ENCODE peak calls at places on chromosomes 11 and 22, in eight cellular contexts. One of them, this sample, is unnamed. For H3K4me1, the result is how much of the 10 kb centered on the place peaks cover.

GRCh38 chr11:28632338-28632737 is 524.1 kb downstream of the METTL15 start:
- DNase-seq in body of pancreas: no peak
- DNase-seq in stomach: no peak
- DNase-seq in prostate gland: no peak
- DNase-seq in small intestine: no peak
- DNase-seq in A549: peak
- DNase-seq in heart right ventricle: no peak
- DNase-seq in fibroblast of lung: peak
- DNase-seq in this sample: no peak

GRCh38 chr11:30775123-30775522 is 189.0 kb upstream of the MPPED2 start:
- DNase-seq in small intestine: no peak
- DNase-seq in body of pancreas: no peak
- DNase-seq in prostate gland: no peak
- DNase-seq in heart right ventricle: no peak
- DNase-seq in A549: no peak
- DNase-seq in fibroblast of lung: no peak
- DNase-seq in stomach: no peak
- DNase-seq in this sample: no peak

GRCh38 chr11:60315866-60316265 is 11.2 kb upstream of the MS4A6E start:
- DNase-seq in body of pancreas: no peak
- DNase-seq in prostate gland: no peak
- DNase-seq in stomach: no peak
- DNase-seq in small intestine: no peak
- DNase-seq in A549: no peak
- DNase-seq in fibroblast of lung: peak
- DNase-seq in heart right ventricle: no peak
- DNase-seq in this sample: no peak

GRCh38 chr22:32904044-32904443 is 102.5 kb downstream of the TIMP3 start:
- DNase-seq in small intestine: peak
- DNase-seq in heart right ventricle: no peak
- DNase-seq in A549: peak
- DNase-seq in body of pancreas: no peak
- DNase-seq in stomach: no peak
- DNase-seq in fibroblast of lung: peak
- DNase-seq in prostate gland: no peak
- DNase-seq in this sample: no peak

GRCh38 chr11:122797651-122798050 is 40.6 kb upstream of the CRTAM start:
- DNase-seq in heart right ventricle: no peak
- DNase-seq in body of pancreas: no peak
- DNase-seq in prostate gland: no peak
- DNase-seq in A549: no peak
- DNase-seq in small intestine: no peak
- DNase-seq in stomach: no peak
- DNase-seq in fibroblast of lung: no peak
- DNase-seq in this sample: no peak

GRCh38 chr11:32006799-32007388 is 84.0 kb upstream of the RCN1 start:
- DNase-seq in fibroblast of lung: peak
- DNase-seq in small intestine: peak
- DNase-seq in heart right ventricle: no peak
- DNase-seq in prostate gland: no peak
- DNase-seq in stomach: no peak
- DNase-seq in A549: peak
- DNase-seq in body of pancreas: no peak
- DNase-seq in this sample: no peak

GRCh38 chr11:8989411-8989810 is 14.4 kb downstream of the NRIP3 start:
- DNase-seq in fibroblast of lung: peak
- DNase-seq in prostate gland: no peak
- DNase-seq in heart right ventricle: no peak
- DNase-seq in A549: no peak
- DNase-seq in stomach: no peak
- DNase-seq in small intestine: no peak
- DNase-seq in body of pancreas: no peak
- DNase-seq in this sample: no peak

GRCh38 chr11:86335131-86335768 is 33.2 kb downstream of the HIKESHI start:
- DNase-seq in prostate gland: no peak
- DNase-seq in fibroblast of lung: no peak
- DNase-seq in body of pancreas: no peak
- DNase-seq in stomach: no peak
- DNase-seq in heart right ventricle: no peak
- DNase-seq in A549: no peak
- DNase-seq in small intestine: no peak
- DNase-seq in this sample: no peak

GRCh38 chr22:19719055-19719482 is 4.3 kb upstream of the GP1BB start:
- DNase-seq in A549: no peak
- DNase-seq in heart right ventricle: peak
- DNase-seq in prostate gland: no peak
- DNase-seq in body of pancreas: no peak
- DNase-seq in stomach: no peak
- DNase-seq in fibroblast of lung: no peak
- DNase-seq in small intestine: no peak
- DNase-seq in this sample: no peak

GRCh38 chr11:43268786-43269185 is 43.0 kb upstream of the API5 start:
- DNase-seq in fibroblast of lung: no peak
- DNase-seq in body of pancreas: no peak
- DNase-seq in prostate gland: no peak
- DNase-seq in stomach: no peak
- DNase-seq in heart right ventricle: no peak
- DNase-seq in small intestine: no peak
- DNase-seq in A549: no peak
- DNase-seq in this sample: no peak

GRCh38 chr11:111785886-111786412 is 19.8 kb upstream of the PPP2R1B start:
- DNase-seq in fibroblast of lung: no peak
- DNase-seq in small intestine: no peak
- DNase-seq in heart right ventricle: no peak
- DNase-seq in A549: no peak
- DNase-seq in stomach: no peak
- DNase-seq in body of pancreas: no peak
- DNase-seq in prostate gland: no peak
- DNase-seq in this sample: no peak

GRCh38 chr11:74159642-74160041 is 11.2 kb downstream of the C2CD3 start:
- DNase-seq in fibroblast of lung: no peak
- DNase-seq in heart right ventricle: no peak
- DNase-seq in body of pancreas: no peak
- DNase-seq in prostate gland: no peak
- DNase-seq in stomach: no peak
- DNase-seq in A549: no peak
- DNase-seq in small intestine: no peak
- DNase-seq in this sample: no peak

GRCh38 chr11:76269247-76269646 is 62.9 kb upstream of the WNT11 start:
- DNase-seq in small intestine: no peak
- DNase-seq in body of pancreas: no peak
- DNase-seq in stomach: no peak
- DNase-seq in fibroblast of lung: no peak
- DNase-seq in A549: no peak
- DNase-seq in heart right ventricle: peak
- DNase-seq in prostate gland: no peak
- DNase-seq in this sample: no peak

GRCh38 chr22:24553597-24554315 is 1.2 kb downstream of the GUCD1 start:
- DNase-seq in body of pancreas: peak
- DNase-seq in small intestine: peak
- DNase-seq in stomach: peak
- DNase-seq in heart right ventricle: peak
- DNase-seq in fibroblast of lung: peak
- DNase-seq in prostate gland: peak
- DNase-seq in A549: no peak
- DNase-seq in this sample: peak
- H3K4me1 ChIP-seq in body of pancreas: half or more
- H3K4me1 ChIP-seq in small intestine: under half
- H3K4me1 ChIP-seq in stomach: half or more
- H3K4me1 ChIP-seq in heart right ventricle: half or more
- H3K4me1 ChIP-seq in fibroblast of lung: under half
- H3K4me1 ChIP-seq in prostate gland: under half
- H3K4me1 ChIP-seq in A549: under half
- H3K4me1 ChIP-seq in this sample: under half

DNA sequence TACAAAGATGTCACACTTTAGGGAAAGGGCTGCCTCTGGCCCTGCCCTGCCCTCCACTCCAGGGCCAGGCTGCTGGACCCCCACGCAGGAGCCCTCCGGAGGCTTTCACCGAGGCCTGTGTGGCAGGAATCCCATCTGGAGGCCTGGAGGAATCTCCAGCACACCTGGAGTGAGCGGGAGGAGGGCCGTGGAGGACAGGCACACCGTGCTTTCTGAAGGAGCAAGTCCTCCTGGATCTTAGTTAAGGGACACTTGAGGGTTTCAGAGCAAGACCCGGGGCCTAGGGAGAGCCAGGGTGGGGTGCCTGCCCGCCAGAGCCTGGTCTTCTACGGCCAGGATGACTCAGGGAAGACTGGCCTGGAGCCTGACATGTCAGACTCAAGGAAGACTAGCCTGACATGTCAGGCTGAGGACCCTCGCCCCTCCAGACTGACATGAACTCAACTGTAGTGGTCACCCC is 2.1 kb upstream of the PIM3 start:
- DNase-seq in body of pancreas: peak
- DNase-seq in A549: no peak
- DNase-seq in stomach: peak
- DNase-seq in prostate gland: no peak
- DNase-seq in heart right ventricle: peak
- DNase-seq in small intestine: no peak
- DNase-seq in fibroblast of lung: no peak
- DNase-seq in this sample: no peak
- H3K27ac ChIP-seq in body of pancreas: peak
- H3K27ac ChIP-seq in A549: peak
- H3K27ac ChIP-seq in stomach: peak
- H3K27ac ChIP-seq in prostate gland: no peak
- H3K27ac ChIP-seq in heart right ventricle: no peak
- H3K27ac ChIP-seq in small intestine: peak
- H3K27ac ChIP-seq in fibroblast of lung: no peak
- H3K27ac ChIP-seq in this sample: peak

GRCh38 chr11:102603091-102603490 is 22.0 kb downstream of the MMP20 start:
- DNase-seq in heart right ventricle: no peak
- DNase-seq in stomach: no peak
- DNase-seq in A549: no peak
- DNase-seq in body of pancreas: peak
- DNase-seq in fibroblast of lung: peak
- DNase-seq in prostate gland: peak
- DNase-seq in small intestine: peak
- DNase-seq in this sample: no peak

GRCh38 chr11:102603576-102603975 is 21.6 kb downstream of the MMP20 start:
- DNase-seq in body of pancreas: no peak
- DNase-seq in A549: no peak
- DNase-seq in heart right ventricle: no peak
- DNase-seq in stomach: no peak
- DNase-seq in fibroblast of lung: peak
- DNase-seq in prostate gland: no peak
- DNase-seq in small intestine: no peak
- DNase-seq in this sample: no peak

GRCh38 chr11:102598272-102598671 is 26.9 kb downstream of the MMP20 start:
- DNase-seq in prostate gland: no peak
- DNase-seq in fibroblast of lung: no peak
- DNase-seq in small intestine: no peak
- DNase-seq in A549: no peak
- DNase-seq in stomach: no peak
- DNase-seq in body of pancreas: no peak
- DNase-seq in heart right ventricle: no peak
- DNase-seq in this sample: no peak

GRCh38 chr11:102599642-102600261 is 25.4 kb downstream of the MMP20 start:
- DNase-seq in body of pancreas: no peak
- DNase-seq in fibroblast of lung: peak
- DNase-seq in prostate gland: no peak
- DNase-seq in A549: peak
- DNase-seq in heart right ventricle: no peak
- DNase-seq in small intestine: peak
- DNase-seq in stomach: no peak
- DNase-seq in this sample: no peak

DNA sequence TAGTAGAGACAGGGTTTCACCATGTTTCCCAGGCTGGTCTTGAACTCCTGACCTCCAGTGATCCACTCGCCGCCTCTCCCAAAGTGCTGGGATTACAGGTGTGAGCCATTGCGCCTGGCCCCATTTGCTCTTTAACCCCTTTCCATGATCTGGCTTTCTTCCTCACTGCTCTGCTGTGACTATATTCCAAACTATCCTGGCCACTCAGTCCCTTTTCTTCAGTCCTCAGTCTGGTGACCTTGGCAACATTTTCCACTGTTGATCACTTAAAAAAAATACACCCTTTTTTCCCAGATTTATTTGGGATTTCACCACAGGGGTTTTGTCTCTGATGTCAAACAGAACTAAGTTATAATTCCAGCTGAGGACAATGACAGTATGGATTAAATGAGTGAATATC is 24.5 kb downstream of the MMP20 start:
- DNase-seq in small intestine: no peak
- DNase-seq in stomach: no peak
- DNase-seq in fibroblast of lung: no peak
- DNase-seq in heart right ventricle: no peak
- DNase-seq in body of pancreas: no peak
- DNase-seq in A549: peak
- DNase-seq in prostate gland: no peak
- DNase-seq in this sample: no peak
- H3K4me1 ChIP-seq in small intestine: under half
- H3K4me1 ChIP-seq in stomach: under half
- H3K4me1 ChIP-seq in fibroblast of lung: under half
- H3K4me1 ChIP-seq in heart right ventricle: under half
- H3K4me1 ChIP-seq in body of pancreas: under half
- H3K4me1 ChIP-seq in A549: under half
- H3K4me1 ChIP-seq in prostate gland: under half
- H3K4me1 ChIP-seq in this sample: under half

DNA sequence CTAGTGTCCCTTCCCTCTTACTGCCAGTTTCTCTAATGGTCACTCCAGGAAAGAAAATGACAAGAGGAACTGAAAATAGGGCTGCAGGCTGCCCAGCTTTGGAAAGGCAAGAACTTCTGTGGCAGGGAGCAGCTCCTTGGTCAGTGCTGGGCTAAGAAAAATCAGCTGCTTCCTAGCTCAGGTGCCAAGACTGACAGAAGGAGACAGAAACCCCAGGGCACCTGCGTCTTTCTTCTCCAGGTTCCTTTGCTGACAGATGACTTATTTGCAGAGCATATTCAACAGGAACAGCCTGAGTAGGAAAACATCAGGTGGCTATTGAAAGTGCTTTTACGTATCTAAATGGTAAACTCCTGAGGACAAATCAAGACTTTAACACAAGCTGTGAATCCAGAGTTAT is 25.4 kb downstream of the MAML2 start:
- DNase-seq in stomach: no peak
- DNase-seq in A549: no peak
- DNase-seq in small intestine: no peak
- DNase-seq in body of pancreas: no peak
- DNase-seq in fibroblast of lung: no peak
- DNase-seq in prostate gland: peak
- DNase-seq in heart right ventricle: no peak
- DNase-seq in this sample: no peak
- H3K27ac ChIP-seq in stomach: peak
- H3K27ac ChIP-seq in A549: no peak
- H3K27ac ChIP-seq in small intestine: no peak
- H3K27ac ChIP-seq in body of pancreas: no peak
- H3K27ac ChIP-seq in fibroblast of lung: no peak
- H3K27ac ChIP-seq in prostate gland: peak
- H3K27ac ChIP-seq in heart right ventricle: no peak
- H3K27ac ChIP-seq in this sample: no peak

GRCh38 chr11:128689586-128689945 is 4.3 kb upstream of the FLI1 start:
- DNase-seq in fibroblast of lung: no peak
- DNase-seq in body of pancreas: no peak
- DNase-seq in stomach: no peak
- DNase-seq in heart right ventricle: peak
- DNase-seq in small intestine: no peak
- DNase-seq in prostate gland: no peak
- DNase-seq in A549: no peak
- DNase-seq in this sample: no peak
- H3K4me1 ChIP-seq in fibroblast of lung: under half
- H3K4me1 ChIP-seq in body of pancreas: half or more
- H3K4me1 ChIP-seq in stomach: half or more
- H3K4me1 ChIP-seq in heart right ventricle: under half
- H3K4me1 ChIP-seq in small intestine: under half
- H3K4me1 ChIP-seq in prostate gland: under half
- H3K4me1 ChIP-seq in A549: under half
- H3K4me1 ChIP-seq in this sample: under half

This sample was measured in Peyer's patch.